ENCODE peak calls at places on chromosomes 7 and 10, in five cellular contexts. L is stomach, W is astrocyte of the cerebellum, X is IMR-90, C is HFF-Myc. B is an unnamed sample.

GRCh38 chr7:105962353-105962752 is 711 bp upstream of the CDHR3 start:
- DNase-seq in X (no peak), C (no peak), W (no peak), L (no peak), B (no peak)

GRCh38 chr7:87671-88070 is 104.7 kb upstream of the FAM20C start:
- DNase-seq in X (no peak), L (no peak), C (no peak), W (no peak), B (no peak)

GRCh38 chr7:11373546-11374142 is 400.0 kb downstream of the PHF14 start:
- DNase-seq in L (no peak), C (no peak), W (no peak), X (no peak), B (no peak)

GRCh38 chr10:3025300-3025699 is 42.0 kb upstream of the PFKP start:
- DNase-seq in L (no peak), X (no peak), C (no peak), W (no peak), B (no peak)

GRCh38 chr7:91112902-91113321 is 151.3 kb upstream of the FZD1 start:
- DNase-seq in L (no peak), W (no peak), X (peak; percentile 82), C (no peak), B (no peak)

GRCh38 chr7:103560136-103560535 is 114.1 kb upstream of the SLC26A5 start:
- DNase-seq in W (no peak), C (no peak), X (no peak), L (no peak), B (no peak)

GRCh38 chr10:133564816-133565215 is 567 bp downstream of the SYCE1 start:
- DNase-seq in X (no peak), W (no peak), L (no peak), C (no peak), B (no peak)

GRCh38 chr7:266851-267840 is 22.8 kb upstream of the FOXL3 start:
- DNase-seq in W (no peak), X (no peak), C (no peak), L (peak; percentile 89), B (no peak)

GRCh38 chr7:24705481-24705954 is 51.7 kb downstream of the GSDME start:
- DNase-seq in W (no peak), C (no peak), L (no peak), X (no peak), B (no peak)

GRCh38 chr7:69349291-69349690 is 249.0 kb upstream of the AUTS2 start:
- DNase-seq in W (no peak), C (no peak), X (no peak), L (no peak), B (no peak)

GRCh38 chr10:62048473-62048872 is 147.0 kb downstream of the ARID5B start:
- DNase-seq in W (no peak), L (no peak), X (no peak), C (no peak), B (no peak)

GRCh38 chr10:16195178-16195769 is 241.5 kb upstream of the PTER start:
- DNase-seq in X (no peak), C (no peak), W (no peak), L (no peak), B (no peak)
- H3K4me3 ChIP-seq in X (no peak overlapping the region), C (no peak overlapping the region), W (no peak overlapping the region), L (no peak overlapping the region), B (no peak overlapping the region)

GRCh38 chr10:92553959-92554358 is 19.9 kb downstream of the IDE start:
- DNase-seq in X (no peak), L (no peak), W (no peak), C (no peak), B (no peak)
- TF ChIP-seq CTCF in X (no peak), L (no peak), W (no peak), C (no peak), B (no peak)

GRCh38 chr10:117548191-117548668 is 5.7 kb downstream of the EMX2 start:
- DNase-seq in W (no peak), L (no peak), X (no peak), C (no peak), B (no peak)
- H3K4me3 ChIP-seq in W (no peak overlapping the region), L (no peak overlapping the region), X (no peak overlapping the region), C (no peak overlapping the region), B (peak overlapping the region; percentile 95)

GRCh38 chr7:123966936-123967335 is 41.9 kb downstream of the SPAM1 start:
- DNase-seq in W (no peak), X (no peak), C (no peak), L (no peak), B (no peak)
- TF ChIP-seq CTCF in W (peak; percentile 33), X (no peak), C (no peak), L (no peak), B (no peak)

GRCh38 chr10:71244638-71245419 is 32.5 kb downstream of the UNC5B start:
- DNase-seq in W (no peak), L (peak; percentile 39), X (peak; percentile 93), C (peak; percentile 97), B (no peak)
- H3K4me3 ChIP-seq in W (no peak overlapping the region), L (peak overlapping the region; percentile 25), X (peak overlapping the region; percentile 17), C (peak overlapping the region; percentile 24), B (no peak overlapping the region)

GRCh38 chr10:26861326-26861998 is 704 bp upstream of the ABI1 start:
- DNase-seq in X (no peak), W (no peak), L (no peak), C (no peak), B (no peak)
- TF ChIP-seq CTCF in X (no peak), W (no peak), L (no peak), C (no peak), B (no peak)